ENCODE peak calls at places on chromosomes 12 and 14, in eight cellular contexts. B is left lobe of liver; D is hypothalamus; U is psoas muscle; J is activated T-cell treated with anti-CD3 and anti-CD28 coated beads, Interleukin-2, amount 50 U/mL, for 24 hours; S is mucosa of gallbladder; C is omental fat pad; I is nephron progenitor cell. Z is an unnamed sample.

GRCh38 chr12:106975098-106975497 is 11.8 kb downstream of the MTERF2 start:
- DNase-seq in B (no peak), D (no peak), U (no peak), J (no peak), S (no peak), C (no peak), I (no peak), Z (no peak)

GRCh38 chr14:100584056-100585031 is 2.9 kb downstream of the BEGAIN start:
- DNase-seq in B (no peak), D (no peak), U (peak), J (peak), S (no peak), C (no peak), I (peak), Z (no peak)

GRCh38 chr12:57127101-57127709 is 1.1 kb upstream of the LRP1 start:
- DNase-seq in B (peak), D (peak), U (peak), J (peak), S (peak), C (no peak), I (peak), Z (no peak)

GRCh38 chr12:20438307-20438779 is 70.0 kb downstream of the PDE3A start:
- DNase-seq in B (no peak), D (no peak), U (no peak), J (no peak), S (no peak), C (no peak), I (no peak), Z (no peak)

GRCh38 chr12:9598363-9598762 is 9.4 kb downstream of the KLRB1 start:
- DNase-seq in B (no peak), D (no peak), U (no peak), J (no peak), S (no peak), C (no peak), I (no peak), Z (no peak)

GRCh38 chr14:56810850-56811595 is 744 bp upstream of the OTX2 start:
- DNase-seq in B (no peak), D (no peak), U (no peak), J (no peak), S (no peak), C (no peak), I (peak), Z (no peak)

GRCh38 chr14:68335312-68335711 is 457.6 kb downstream of the ZFP36L1 start:
- DNase-seq in B (no peak), D (no peak), U (no peak), J (no peak), S (no peak), C (no peak), I (no peak), Z (no peak)

GRCh38 chr14:77151918-77152588 is 10.5 kb upstream of the ZDHHC22 start:
- DNase-seq in B (no peak), D (no peak), U (no peak), J (no peak), S (no peak), C (no peak), I (no peak), Z (no peak)

GRCh38 chr12:14454098-14454907 is 88.8 kb downstream of the ATF7IP start:
- DNase-seq in B (no peak), D (no peak), U (no peak), J (no peak), S (no peak), C (no peak), I (peak), Z (no peak)

GRCh38 chr14:104874110-104874531 is 9.1 kb downstream of the CEP170B start:
- DNase-seq in B (peak), D (no peak), U (no peak), J (no peak), S (no peak), C (no peak), I (no peak), Z (no peak)

GRCh38 chr12:40691913-40692616 is at the start of gene CNTN1:
- DNase-seq in B (peak), D (peak), U (peak), J (no peak), S (peak), C (peak), I (peak), Z (peak)

GRCh38 chr14:45651906-45652305 is 398.9 kb upstream of the MIS18BP1 start:
- DNase-seq in B (no peak), D (no peak), U (no peak), J (no peak), S (no peak), C (no peak), I (no peak), Z (no peak)

GRCh38 chr14:67514650-67515385 is 18.3 kb upstream of the PLEKHH1 start:
- DNase-seq in B (peak), D (no peak), U (peak), J (peak), S (peak), C (no peak), I (peak), Z (no peak)

GRCh38 chr14:75661499-75661814 is 411 bp downstream of the TTLL5 start:
- DNase-seq in B (no peak), D (no peak), U (no peak), J (no peak), S (no peak), C (no peak), I (no peak), Z (no peak)

GRCh38 chr12:128076188-128076587 is 190.8 kb upstream of the TMEM132C start:
- DNase-seq in B (no peak), D (no peak), U (no peak), J (no peak), S (no peak), C (no peak), I (no peak), Z (no peak)

GRCh38 chr12:63875703-63876102 is 31.2 kb downstream of the SRGAP1 start:
- DNase-seq in B (no peak), D (no peak), U (no peak), J (no peak), S (no peak), C (no peak), I (no peak), Z (no peak)

GRCh38 chr12:107405436-107405835 is 280.2 kb upstream of the PWP1 start:
- DNase-seq in B (no peak), D (peak), U (peak), J (no peak), S (no peak), C (no peak), I (no peak), Z (no peak)

GRCh38 chr14:29637406-29637805 is 290.2 kb downstream of the PRKD1 start:
- DNase-seq in B (peak), D (peak), U (no peak), J (no peak), S (peak), C (no peak), I (no peak), Z (peak)

GRCh38 chr14:40346275-40346674 is 914.0 kb upstream of the FBXO33 start:
- DNase-seq in B (no peak), D (no peak), U (no peak), J (no peak), S (no peak), C (no peak), I (no peak), Z (no peak)

GRCh38 chr12:8037947-8038346 is 5.4 kb downstream of the FOXJ2 start:
- DNase-seq in B (no peak), D (no peak), U (no peak), J (no peak), S (no peak), C (no peak), I (peak), Z (no peak)

GRCh38 chr12:103637429-103637828 is 50.4 kb downstream of the STAB2 start:
- DNase-seq in B (no peak), D (no peak), U (no peak), J (no peak), S (no peak), C (no peak), I (no peak), Z (no peak)

GRCh38 chr14:102732924-102733323 is 44.3 kb upstream of the TRAF3 start:
- DNase-seq in B (no peak), D (no peak), U (no peak), J (no peak), S (no peak), C (no peak), I (no peak), Z (no peak)

GRCh38 chr12:21509768-21510167 is 8.2 kb downstream of the GOLT1B start:
- DNase-seq in B (no peak), D (no peak), U (no peak), J (no peak), S (no peak), C (no peak), I (no peak), Z (no peak)

GRCh38 chr14:21723431-21724045 is 49.9 kb upstream of the OR4E1 start:
- DNase-seq in B (no peak), D (no peak), U (no peak), J (peak), S (no peak), C (no peak), I (peak), Z (no peak)

GRCh38 chr14:51432302-51432948 is 192.4 kb downstream of the TMX1 start:
- DNase-seq in B (no peak), D (no peak), U (no peak), J (no peak), S (no peak), C (no peak), I (no peak), Z (no peak)

GRCh38 chr14:23294346-23294733 is 8.3 kb downstream of the PPP1R3E start:
- DNase-seq in B (no peak), D (no peak), U (no peak), J (no peak), S (no peak), C (no peak), I (no peak), Z (no peak)

GRCh38 chr12:109863961-109864712 is 16.2 kb downstream of the GLTP start:
- DNase-seq in B (peak), D (peak), U (no peak), J (no peak), S (peak), C (no peak), I (no peak), Z (peak)

GRCh38 chr14:98984719-98985041 is 287.3 kb downstream of the BCL11B start:
- DNase-seq in B (no peak), D (no peak), U (no peak), J (peak), S (peak), C (no peak), I (no peak), Z (no peak)

GRCh38 chr12:7542813-7543212 is 39.2 kb upstream of the CD163 start:
- DNase-seq in B (no peak), D (no peak), U (no peak), J (no peak), S (no peak), C (no peak), I (no peak), Z (no peak)

GRCh38 chr12:89451876-89452275 is 72.7 kb downstream of the GALNT4 start:
- DNase-seq in B (no peak), D (no peak), U (peak), J (no peak), S (no peak), C (no peak), I (peak), Z (no peak)